ENCODE peak calls at places on chromosomes 4 and X, in seven cellular contexts. X is fibroblast of lung, N is IMR-90, W is PC-9, Y is OCI-LY7, O is cardiac muscle cell, P is HFF-Myc. T is an unnamed sample.

GRCh38 chrX:70998402-70999027 is 67.6 kb upstream of the SLC7A3 start:
- DNase-seq in X (peak), N (peak), W (no peak), Y (peak), O (peak), P (peak), T (peak)

GRCh38 chr4:118716304-118716703 is 31.1 kb downstream of the METTL14 start:
- DNase-seq in X (no peak), N (no peak), W (no peak), Y (no peak), O (no peak), P (no peak), T (no peak)

GRCh38 chr4:105992641-105993305 is 97.5 kb downstream of the NPNT start:
- DNase-seq in X (peak), N (no peak), W (no peak), Y (no peak), O (no peak), P (no peak), T (no peak)

GRCh38 chr4:76301775-76302162 is 4.8 kb upstream of the STBD1 start:
- DNase-seq in X (peak), N (no peak), W (no peak), Y (no peak), O (no peak), P (no peak), T (no peak)

GRCh38 chr4:84632092-84632491 is 49.2 kb downstream of the CDS1 start:
- DNase-seq in X (peak), N (peak), W (no peak), Y (no peak), O (no peak), P (no peak), T (peak)

GRCh38 chr4:173009129-173009823 is 159.3 kb upstream of the GALNT7 start:
- DNase-seq in X (peak), N (peak), W (no peak), Y (no peak), O (no peak), P (no peak), T (peak)

GRCh38 chr4:108333353-108333920 is 164.7 kb upstream of the LEF1 start:
- DNase-seq in X (no peak), N (no peak), W (no peak), Y (no peak), O (no peak), P (no peak), T (no peak)

GRCh38 chr4:143882892-143883291 is 22.5 kb downstream of the GYPE start:
- DNase-seq in X (no peak), N (no peak), W (no peak), Y (no peak), O (no peak), P (no peak), T (no peak)

GRCh38 chr4:165763640-165764039 is 109.4 kb upstream of the TLL1 start:
- DNase-seq in X (no peak), N (no peak), W (no peak), Y (no peak), O (no peak), P (no peak), T (no peak)

GRCh38 chr4:153649572-153649991 is 34.5 kb upstream of the TLR2 start:
- DNase-seq in X (peak), N (peak), W (no peak), Y (peak), O (peak), P (no peak), T (peak)

GRCh38 chr4:153733751-153734448 is 25.9 kb downstream of the RNF175 start:
- DNase-seq in X (no peak), N (no peak), W (no peak), Y (no peak), O (no peak), P (no peak), T (peak)

GRCh38 chr4:180281726-180282125 is 1961.5 kb upstream of the TENM3 start:
- DNase-seq in X (no peak), N (no peak), W (no peak), Y (no peak), O (no peak), P (no peak), T (no peak)

GRCh38 chr4:153084939-153085630 is 119.2 kb upstream of the TRIM2 start:
- DNase-seq in X (peak), N (peak), W (peak), Y (peak), O (peak), P (peak), T (peak)

GRCh38 chr4:52290468-52290867 is 239.4 kb downstream of the SPATA18 start:
- DNase-seq in X (no peak), N (no peak), W (no peak), Y (no peak), O (no peak), P (no peak), T (no peak)

GRCh38 chrX:356385-357034 is 30.2 kb downstream of the PPP2R3B start:
- DNase-seq in X (peak), N (peak), W (no peak), Y (no peak), O (no peak), P (peak), T (peak)

GRCh38 chrX:18931972-18932371 is 51.9 kb downstream of the PHKA2 start:
- DNase-seq in X (peak), N (peak), W (no peak), Y (peak), O (peak), P (no peak), T (peak)

GRCh38 chr4:3384771-3385701 is 56.7 kb upstream of the HGFAC start:
- DNase-seq in X (no peak), N (no peak), W (no peak), Y (no peak), O (no peak), P (no peak), T (no peak)

GRCh38 chrX:135436456-135436855 is 14.7 kb downstream of the SMIM10L2A start:
- DNase-seq in X (no peak), N (no peak), W (no peak), Y (no peak), O (no peak), P (no peak), T (no peak)

GRCh38 chr4:27643101-27643500 is 782.5 kb downstream of the STIM2 start:
- DNase-seq in X (no peak), N (no peak), W (no peak), Y (no peak), O (no peak), P (no peak), T (no peak)

GRCh38 chrX:40171513-40172168 is 73.9 kb upstream of the BCOR start:
- DNase-seq in X (peak), N (no peak), W (no peak), Y (peak), O (peak), P (no peak), T (no peak)

GRCh38 chr4:6063684-6064083 is 45.5 kb upstream of the C4orf50 start:
- DNase-seq in X (no peak), N (no peak), W (no peak), Y (no peak), O (no peak), P (no peak), T (no peak)

GRCh38 chr4:37516057-37516775 is 170.0 kb downstream of the RELL1 start:
- DNase-seq in X (peak), N (no peak), W (no peak), Y (no peak), O (no peak), P (no peak), T (no peak)

GRCh38 chr4:53478671-53479456 is 101.4 kb downstream of the FIP1L1 start:
- DNase-seq in X (peak), N (peak), W (peak), Y (no peak), O (no peak), P (peak), T (peak)

GRCh38 chr4:13640149-13640671 is 12.7 kb upstream of the BOD1L1 start:
- DNase-seq in X (peak), N (peak), W (peak), Y (no peak), O (no peak), P (peak), T (peak)

GRCh38 chr4:40196724-40197281 is at the start of gene RHOH:
- DNase-seq in X (no peak), N (no peak), W (no peak), Y (peak), O (no peak), P (no peak), T (no peak)

GRCh38 chr4:6277139-6277802 is 7.6 kb downstream of the WFS1 start:
- DNase-seq in X (no peak), N (no peak), W (no peak), Y (no peak), O (no peak), P (no peak), T (no peak)

GRCh38 chr4:93217423-93217822 is 611.1 kb upstream of the ATOH1 start:
- DNase-seq in X (no peak), N (no peak), W (no peak), Y (no peak), O (peak), P (no peak), T (no peak)

GRCh38 chrX:155094468-155095061 is 23.3 kb downstream of the BRCC3 start:
- DNase-seq in X (peak), N (peak), W (no peak), Y (peak), O (peak), P (no peak), T (peak)

GRCh38 chrX:71996138-71996537 is 85.5 kb downstream of the NHSL2 start:
- DNase-seq in X (no peak), N (no peak), W (no peak), Y (no peak), O (no peak), P (no peak), T (no peak)

GRCh38 chrX:68647156-68647957 is at the start of gene STARD8:
- DNase-seq in X (peak), N (peak), W (no peak), Y (no peak), O (peak), P (no peak), T (peak)

GRCh38 chrX:74924449-74925209 is 623 bp downstream of the NEXMIF start:
- DNase-seq in X (peak), N (no peak), W (no peak), Y (no peak), O (peak), P (no peak), T (peak)

GRCh38 chrX:118420462-118420861 is 74.6 kb downstream of the WDR44 start:
- DNase-seq in X (peak), N (peak), W (no peak), Y (no peak), O (no peak), P (no peak), T (no peak)

GRCh38 chr4:183838987-183839712 is 66.0 kb upstream of the STOX2 start:
- DNase-seq in X (no peak), N (peak), W (no peak), Y (peak), O (peak), P (no peak), T (no peak)

GRCh38 chr4:79206660-79207059 is 119.2 kb downstream of the NAA11 start:
- DNase-seq in X (no peak), N (no peak), W (no peak), Y (no peak), O (no peak), P (no peak), T (no peak)

GRCh38 chr4:52907510-52907909 is 45.4 kb downstream of the RASL11B start:
- DNase-seq in X (no peak), N (peak), W (no peak), Y (no peak), O (no peak), P (no peak), T (no peak)

GRCh38 chr4:83191026-83191425 is 76.5 kb upstream of the PLAC8 start:
- DNase-seq in X (peak), N (no peak), W (no peak), Y (no peak), O (no peak), P (no peak), T (no peak)

GRCh38 chr4:73668806-73669205 is 48.6 kb upstream of the RASSF6 start:
- DNase-seq in X (peak), N (no peak), W (no peak), Y (no peak), O (no peak), P (no peak), T (peak)

GRCh38 chrX:8453619-8454018 is 11.0 kb upstream of the VCX3B start:
- DNase-seq in X (no peak), N (no peak), W (no peak), Y (no peak), O (no peak), P (no peak), T (no peak)

GRCh38 chr4:125389713-125390112 is 75.0 kb downstream of the FAT4 start:
- DNase-seq in X (peak), N (peak), W (peak), Y (no peak), O (no peak), P (peak), T (peak)
- H3K4me3 ChIP-seq in X (no peak), N (no peak), W (no peak), Y (no peak), O (no peak), P (no peak), T (no peak)

DNA sequence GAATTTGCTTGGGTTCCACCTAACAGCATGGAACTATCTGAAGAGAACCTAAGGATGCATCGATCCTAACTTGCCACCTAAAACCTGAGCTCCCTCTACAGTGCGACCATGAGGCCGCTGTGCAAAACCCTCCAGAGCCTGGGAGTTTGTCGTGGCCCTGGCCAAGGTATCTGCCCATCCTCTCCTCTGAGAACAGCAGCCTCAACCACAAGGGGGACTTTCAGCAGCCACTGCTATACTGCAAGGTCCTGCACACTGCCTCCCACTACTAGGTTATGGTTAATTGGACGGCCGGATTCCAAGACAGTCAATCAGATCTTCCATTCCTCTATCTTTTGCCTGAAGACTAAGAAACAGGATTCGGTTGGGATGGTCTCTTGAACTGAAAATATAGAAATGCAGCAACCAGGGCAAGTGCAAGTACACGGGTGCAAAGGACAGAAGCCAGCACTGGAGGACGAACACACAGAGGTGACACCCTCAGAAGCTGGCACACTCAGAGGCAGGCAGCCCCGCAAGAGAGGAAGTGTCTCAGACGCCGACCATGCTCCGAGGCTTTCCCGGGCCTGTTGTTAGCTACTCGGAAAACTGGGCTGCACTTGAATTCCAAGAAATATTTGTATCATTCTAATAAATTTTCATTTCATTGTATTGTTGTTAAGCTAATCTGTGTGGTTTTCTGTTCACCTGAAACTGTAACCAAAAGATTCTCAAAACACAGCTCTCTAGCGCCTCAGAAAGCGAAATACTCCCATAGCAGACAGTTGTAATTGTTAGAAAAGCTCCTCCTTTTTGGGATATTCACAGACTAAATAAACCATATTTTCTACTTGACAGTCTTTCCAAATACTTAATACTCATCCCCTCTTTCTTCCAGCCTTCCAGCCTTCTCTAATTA is 63.3 kb downstream of the AFAP1 start:
- DNase-seq in X (peak), N (peak), W (no peak), Y (no peak), O (peak), P (no peak), T (peak)
- TF ChIP-seq CTCF in X (peak), N (peak), W (no peak), Y (peak), O (peak), P (peak), T (peak)

GRCh38 chrX:120001787-120002186 is 58.2 kb upstream of the NKAP start:
- DNase-seq in X (no peak), N (no peak), W (no peak), Y (no peak), O (no peak), P (no peak), T (no peak)
- H3K4me3 ChIP-seq in X (no peak), N (no peak), W (no peak), Y (no peak), O (no peak), P (no peak), T (no peak)

GRCh38 chr4:122205687-122206086 is 53.6 kb downstream of the BLTP1 start:
- DNase-seq in X (no peak), N (no peak), W (no peak), Y (peak), O (no peak), P (no peak), T (no peak)
- TF ChIP-seq CTCF in X (no peak), N (no peak), W (no peak), Y (peak), O (no peak), P (no peak), T (no peak)

GRCh38 chrX:2692221-2693122 is 1.4 kb downstream of the CD99 start:
- DNase-seq in X (peak), N (peak), W (no peak), Y (peak), O (peak), P (no peak), T (peak)

GRCh38 chrX:2691543-2692220 is 587 bp downstream of the CD99 start:
- DNase-seq in X (peak), N (peak), W (no peak), Y (peak), O (peak), P (no peak), T (no peak)

GRCh38 chrX:2693123-2693438 is 2.0 kb downstream of the CD99 start:
- DNase-seq in X (no peak), N (no peak), W (no peak), Y (no peak), O (no peak), P (no peak), T (no peak)

GRCh38 chrX:2694868-2695267 is 3.8 kb downstream of the CD99 start:
- DNase-seq in X (no peak), N (no peak), W (no peak), Y (no peak), O (no peak), P (no peak), T (peak)

DNA sequence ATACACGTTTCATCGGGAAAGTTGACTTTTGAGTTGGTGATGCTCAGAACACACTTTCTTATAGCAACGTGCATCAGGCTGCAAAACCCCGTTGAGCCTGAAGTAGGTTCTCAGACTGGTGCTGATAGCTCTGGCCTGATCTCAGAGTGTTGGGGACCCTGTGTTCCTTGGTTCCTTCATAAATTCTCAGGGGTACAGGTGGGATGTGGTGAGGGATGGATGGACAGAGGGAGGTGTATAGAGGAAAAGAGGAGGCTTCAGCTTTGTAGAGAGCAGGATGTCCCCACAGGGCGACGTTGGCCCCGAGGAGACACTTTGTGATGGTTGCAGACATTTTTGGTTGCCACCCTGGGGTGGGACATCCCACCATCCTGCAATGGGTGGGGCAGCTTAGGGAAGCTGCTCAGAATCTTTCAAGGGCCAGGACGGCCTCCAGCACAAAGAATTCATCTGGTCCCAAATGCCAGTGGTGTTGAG is 2.5 kb downstream of the CD99 start:
- DNase-seq in X (no peak), N (no peak), W (no peak), Y (peak), O (no peak), P (no peak), T (no peak)
- H3K4me3 ChIP-seq in X (peak), N (no peak), W (no peak), Y (peak), O (no peak), P (peak), T (peak)

DNA sequence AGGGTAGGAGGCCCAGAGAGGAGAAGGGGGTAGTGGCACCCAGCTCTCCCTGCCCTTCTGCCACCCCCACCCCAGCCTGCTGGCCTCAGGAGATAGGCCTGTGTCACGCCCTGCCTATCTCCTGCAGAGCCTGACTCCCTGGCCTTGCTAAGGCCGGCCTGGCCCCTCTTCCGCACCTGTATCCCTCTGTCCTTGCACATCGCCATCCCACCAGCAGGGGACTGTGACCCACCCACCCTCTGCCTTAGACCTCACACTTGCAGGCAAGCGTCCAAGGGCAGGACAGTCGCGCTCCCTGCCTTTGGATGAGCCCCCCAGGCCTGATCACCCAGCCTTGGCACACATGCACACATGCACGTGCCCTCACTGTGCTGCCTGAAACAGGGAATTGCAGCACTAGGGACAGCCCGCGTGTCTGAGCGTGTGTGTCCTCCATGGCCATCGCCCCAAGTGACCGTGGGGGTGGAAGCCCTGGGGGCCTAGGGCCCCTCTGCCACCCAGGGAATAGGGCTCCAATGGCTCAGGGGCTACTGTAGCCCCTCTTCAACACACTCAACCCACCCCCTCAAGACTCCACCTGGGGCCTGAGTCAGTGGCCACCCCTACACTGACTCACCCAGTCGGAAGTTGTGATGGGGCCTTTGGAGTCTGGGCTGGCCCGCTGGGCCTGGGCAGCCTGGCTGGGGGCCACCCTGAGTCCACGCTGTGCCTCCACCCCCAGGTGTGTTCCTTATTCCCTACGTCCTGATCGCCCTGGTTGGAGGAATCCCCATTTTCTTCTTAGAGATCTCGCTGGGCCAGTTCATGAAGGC is 2.1 kb downstream of the SLC6A8 start:
- DNase-seq in X (peak), N (peak), W (no peak), Y (no peak), O (no peak), P (no peak), T (no peak)
- TF ChIP-seq CTCF in X (no peak), N (no peak), W (no peak), Y (no peak), O (no peak), P (peak), T (no peak)

T was measured in foreskin fibroblast.